ENCODE peak calls at places on chromosomes 7 and 10, in ten cellular contexts. O, N, G, J, L, R, M, X, B and W are unnamed samples.

GRCh38 chr7:54419209-54419608 is 123.0 kb upstream of the VSTM2A start:
- DNase-seq in O (no peak), N (no peak), G (no peak), J (no peak), L (no peak), R (no peak), M (no peak), X (no peak), B (no peak), W (no peak)

GRCh38 chr10:35005868-35006267 is 84.3 kb downstream of the CUL2 start:
- DNase-seq in O (no peak), N (no peak), G (no peak), J (no peak), L (peak; percentile 92), R (peak; percentile 97), M (no peak), X (peak; percentile 98), B (no peak), W (no peak)

GRCh38 chr7:151082151-151083070 is 882 bp downstream of the TMUB1 start:
- DNase-seq in O (no peak), N (no peak), G (no peak), J (no peak), L (no peak), R (no peak), M (no peak), X (no peak), B (no peak), W (no peak)

GRCh38 chr7:32070406-32071360 is at the start of gene PDE1C:
- DNase-seq in O (no peak), N (no peak), G (no peak), J (no peak), L (no peak), R (no peak), M (peak; percentile 80), X (no peak), B (peak; percentile 0), W (no peak)

GRCh38 chr10:86821600-86821999 is 65.2 kb downstream of the BMPR1A start:
- DNase-seq in O (no peak), N (no peak), G (no peak), J (no peak), L (no peak), R (peak; percentile 81), M (no peak), X (no peak), B (no peak), W (no peak)

GRCh38 chr7:122470859-122471258 is 166.3 kb upstream of the FEZF1 start:
- DNase-seq in O (no peak), N (no peak), G (no peak), J (no peak), L (no peak), R (no peak), M (no peak), X (no peak), B (no peak), W (no peak)

GRCh38 chr10:23412223-23412622 is 26.7 kb upstream of the OTUD1 start:
- DNase-seq in O (no peak), N (peak; percentile 25), G (no peak), J (peak; percentile 42), L (no peak), R (peak; percentile 77), M (no peak), X (no peak), B (no peak), W (peak; percentile 2)

GRCh38 chr7:150339369-150339768 is 2.1 kb downstream of the RARRES2 start:
- DNase-seq in O (no peak), N (no peak), G (no peak), J (no peak), L (no peak), R (no peak), M (no peak), X (no peak), B (no peak), W (no peak)

GRCh38 chr10:124298891-124299290 is 119.8 kb downstream of the OAT start:
- DNase-seq in O (no peak), N (no peak), G (no peak), J (no peak), L (no peak), R (no peak), M (no peak), X (no peak), B (no peak), W (no peak)

GRCh38 chr10:118763202-118763988 is 8.6 kb upstream of the CACUL1 start:
- DNase-seq in O (no peak), N (no peak), G (no peak), J (no peak), L (no peak), R (peak; percentile 45), M (no peak), X (no peak), B (no peak), W (no peak)

GRCh38 chr10:113897693-113898618 is 43.5 kb downstream of the NHLRC2 start:
- DNase-seq in O (no peak), N (no peak), G (no peak), J (no peak), L (no peak), R (no peak), M (peak; percentile 44), X (no peak), B (no peak), W (no peak)

GRCh38 chr7:73342645-73343044 is 14.7 kb downstream of the FKBP6 start:
- DNase-seq in O (no peak), N (peak; percentile 51), G (no peak), J (no peak), L (no peak), R (peak; percentile 58), M (no peak), X (no peak), B (no peak), W (no peak)

GRCh38 chr7:116951366-116952292 is 1.7 kb upstream of the ST7 start:
- DNase-seq in O (no peak), N (no peak), G (no peak), J (no peak), L (no peak), R (no peak), M (no peak), X (no peak), B (no peak), W (no peak)

GRCh38 chr7:95871078-95871848 is 98.9 kb downstream of the DYNC1I1 start:
- DNase-seq in O (no peak), N (peak; percentile 37), G (no peak), J (no peak), L (no peak), R (peak; percentile 60), M (no peak), X (no peak), B (no peak), W (no peak)